ENCODE peak calls at places on chromosomes 12 and 14, in nine cellular contexts. X is heart left ventricle, O is skeletal muscle cell, L is nucleus accumbens, U is tibial artery, V is HTR-8/SVneo, R is GM23338, S is SW480, A is right atrium auricular region. G is an unnamed sample.

GRCh38 chr14:96098309-96098998 is 59.3 kb downstream of the C14orf132 start:
- DNase-seq in X (no peak), O (no peak), L (no peak), U (no peak), V (peak), R (peak), S (peak), A (no peak), G (peak)

GRCh38 chr12:12123209-12123608 is 52.5 kb downstream of the BCL2L14 start:
- DNase-seq in X (no peak), O (no peak), L (no peak), U (no peak), V (no peak), R (no peak), S (no peak), A (no peak), G (peak)

GRCh38 chr12:67155863-67156262 is 113.3 kb upstream of the CAND1 start:
- DNase-seq in X (no peak), O (peak), L (no peak), U (no peak), V (no peak), R (no peak), S (no peak), A (no peak), G (no peak)

GRCh38 chr14:65131176-65131765 is 29.0 kb upstream of the MAX start:
- DNase-seq in X (no peak), O (peak), L (no peak), U (no peak), V (peak), R (peak), S (peak), A (no peak), G (no peak)

GRCh38 chr14:100778951-100779690 is 46.8 kb upstream of the MEG3 start:
- DNase-seq in X (no peak), O (no peak), L (no peak), U (peak), V (no peak), R (no peak), S (no peak), A (no peak), G (no peak)

GRCh38 chr14:71242237-71242748 is 335.0 kb downstream of the PCNX1 start:
- DNase-seq in X (no peak), O (peak), L (no peak), U (no peak), V (no peak), R (no peak), S (no peak), A (no peak), G (peak)

GRCh38 chr12:127389923-127390322 is 877.0 kb upstream of the TMEM132C start:
- DNase-seq in X (no peak), O (peak), L (no peak), U (no peak), V (peak), R (peak), S (peak), A (no peak), G (peak)

GRCh38 chr12:82174383-82174782 is 183.8 kb downstream of the CCDC59 start:
- DNase-seq in X (no peak), O (no peak), L (no peak), U (no peak), V (no peak), R (no peak), S (no peak), A (no peak), G (no peak)

GRCh38 chr14:71932229-71932951 is at the start of gene RGS6:
- DNase-seq in X (peak), O (no peak), L (no peak), U (no peak), V (no peak), R (peak), S (peak), A (no peak), G (peak)

GRCh38 chr12:1884651-1885050 is 33.8 kb downstream of the CACNA2D4 start:
- DNase-seq in X (no peak), O (no peak), L (no peak), U (no peak), V (no peak), R (no peak), S (no peak), A (peak), G (no peak)